ENCODE peak calls at places on chromosomes 3 and 15, in four cellular contexts. J is EH, H is smooth muscle cell of the brain vasculature, Q is NCI-H2171 treated with DMSO at 0.1 percent for 48 hours. O is an unnamed sample.

GRCh38 chr15:89825264-89825940 is 10.8 kb upstream of the ANPEP start:
- DNase-seq in J (no peak), H (no peak), Q (no peak), O (no peak)

GRCh38 chr15:40246496-40247275 is 7.8 kb downstream of the PAK6 start:
- DNase-seq in J (no peak), H (no peak), Q (no peak), O (no peak)

GRCh38 chr3:54131026-54131605 is 8.8 kb downstream of the CACNA2D3 start:
- DNase-seq in J (no peak), H (no peak), Q (no peak), O (no peak)

GRCh38 chr3:63232764-63233396 is 45.2 kb upstream of the SYNPR start:
- DNase-seq in J (no peak), H (no peak), Q (peak; percentile 51), O (no peak)

GRCh38 chr15:66039117-66039860 is 170.0 kb downstream of the RAB11A start:
- DNase-seq in J (peak; percentile 14), H (no peak), Q (no peak), O (no peak)

GRCh38 chr3:161540594-161540993 is 44.0 kb downstream of the OTOL1 start:
- DNase-seq in J (no peak), H (no peak), Q (no peak), O (no peak)

GRCh38 chr3:106457278-106458210 is 588.7 kb upstream of the CBLB start:
- DNase-seq in J (peak; percentile 91), H (peak; percentile 45), Q (peak; percentile 87), O (peak; percentile 91)

GRCh38 chr15:91258436-91258779 is 158.4 kb downstream of the SV2B start:
- DNase-seq in J (no peak), H (no peak), Q (no peak), O (no peak)

GRCh38 chr3:141690366-141691072 is 47.6 kb upstream of the RNF7 start:
- DNase-seq in J (no peak), H (no peak), Q (no peak), O (no peak)

GRCh38 chr15:41790756-41791546 is 16.7 kb downstream of the MAPKBP1 start:
- DNase-seq in J (peak; percentile 78), H (no peak), Q (no peak), O (peak; percentile 55)

GRCh38 chr3:8152826-8153418 is 348.7 kb upstream of the LMCD1 start:
- DNase-seq in J (no peak), H (no peak), Q (no peak), O (no peak)

GRCh38 chr3:108818404-108818803 is 4.2 kb upstream of the TRAT1 start:
- DNase-seq in J (no peak), H (no peak), Q (no peak), O (no peak)

GRCh38 chr15:47184405-47185221 is 532.7 kb upstream of the SEMA6D start:
- DNase-seq in J (peak; percentile 1), H (no peak), Q (peak; percentile 92), O (no peak)

GRCh38 chr3:105891101-105891500 is 22.3 kb upstream of the CBLB start:
- DNase-seq in J (no peak), H (no peak), Q (no peak), O (no peak)

GRCh38 chr3:171353423-171353822 is 106.8 kb downstream of the TNIK start:
- DNase-seq in J (peak; percentile 30), H (no peak), Q (no peak), O (no peak)

GRCh38 chr3:182710557-182711157 is 82.6 kb upstream of the ATP11B start:
- DNase-seq in J (peak; percentile 26), H (no peak), Q (peak; percentile 33), O (no peak)

O was measured in fibroblast of the conjunctiva.